ENCODE peak calls at places on chromosomes 12 and 14, in six cellular contexts. M is body of pancreas, Z is DND-41, D is IMR-90, I is cardiac fibroblast, Y is esophagus muscularis mucosa. U is an unnamed sample.

GRCh38 chr12:2679816-2680675 is 114.7 kb upstream of the FKBP4 start:
- DNase-seq in Z (no peak), D (no peak), I (no peak), M (no peak), Y (no peak), U (no peak)

GRCh38 chr12:104886418-104887401 is 71.4 kb downstream of the SLC41A2 start:
- DNase-seq in D (peak; percentile 90), M (no peak), Y (no peak), Z (no peak), I (peak; percentile 77), U (peak; percentile 81)

GRCh38 chr14:50003213-50004021 is 110.5 kb downstream of the ARF6 start:
- DNase-seq in Z (peak; percentile 57), M (peak; percentile 65), Y (peak; percentile 95), I (peak; percentile 70), D (peak; percentile 35), U (peak; percentile 72)

GRCh38 chr12:13566286-13566685 is 369.8 kb downstream of the EMP1 start:
- DNase-seq in I (peak; percentile 13), Y (no peak), M (no peak), D (no peak), Z (no peak), U (peak; percentile 17)

GRCh38 chr14:69636051-69636639 is 24.7 kb downstream of the SUSD6 start:
- DNase-seq in I (no peak), Y (no peak), Z (no peak), D (no peak), M (no peak), U (no peak)

GRCh38 chr12:107219301-107219700 is 126.0 kb upstream of the CRY1 start:
- DNase-seq in I (no peak), Z (no peak), M (no peak), D (no peak), Y (no peak), U (no peak)

GRCh38 chr12:34303091-34303870 is 281.0 kb downstream of the ALG10 start:
- DNase-seq in Y (no peak), Z (no peak), M (no peak), I (no peak), D (no peak), U (no peak)

GRCh38 chr12:65756956-65757511 is 67.2 kb upstream of the HMGA2 start:
- DNase-seq in D (peak; percentile 16), Y (no peak), Z (no peak), M (no peak), I (no peak), U (no peak)

GRCh38 chr12:97612075-97612474 is 149.5 kb downstream of the RMST start:
- DNase-seq in D (no peak), M (no peak), Y (no peak), Z (no peak), I (no peak), U (no peak)

GRCh38 chr12:55718020-55718419 is 2.2 kb upstream of the RDH5 start:
- DNase-seq in M (no peak), Y (no peak), I (peak; percentile 15), D (no peak), Z (no peak), U (no peak)

GRCh38 chr12:71594214-71594948 is 69.3 kb downstream of the ZFC3H1 start:
- DNase-seq in Z (no peak), M (peak; percentile 45), D (no peak), I (peak; percentile 78), Y (no peak), U (no peak)
- TF ChIP-seq CTCF in Z (no peak), M (no peak), D (no peak), I (no peak), Y (no peak), U (no peak)

GRCh38 chr14:100709252-100709955 is 17.3 kb upstream of the DLK1 start:
- DNase-seq in I (no peak), Z (peak; percentile 46), D (peak; percentile 10), M (no peak), Y (no peak), U (no peak)
- TF ChIP-seq CTCF in I (no peak), Z (peak; percentile 65), D (peak; percentile 56), M (peak; percentile 12), Y (peak; percentile 65), U (no peak)

GRCh38 chr14:91140672-91141071 is 26.8 kb downstream of the DGLUCY start:
- DNase-seq in Z (no peak), I (peak; percentile 51), Y (no peak), M (no peak), D (no peak), U (peak; percentile 74)
- TF ChIP-seq CTCF in Z (peak; percentile 37), I (peak; percentile 59), Y (peak; percentile 63), M (peak; percentile 7), D (peak; percentile 42), U (peak; percentile 48)

DNA sequence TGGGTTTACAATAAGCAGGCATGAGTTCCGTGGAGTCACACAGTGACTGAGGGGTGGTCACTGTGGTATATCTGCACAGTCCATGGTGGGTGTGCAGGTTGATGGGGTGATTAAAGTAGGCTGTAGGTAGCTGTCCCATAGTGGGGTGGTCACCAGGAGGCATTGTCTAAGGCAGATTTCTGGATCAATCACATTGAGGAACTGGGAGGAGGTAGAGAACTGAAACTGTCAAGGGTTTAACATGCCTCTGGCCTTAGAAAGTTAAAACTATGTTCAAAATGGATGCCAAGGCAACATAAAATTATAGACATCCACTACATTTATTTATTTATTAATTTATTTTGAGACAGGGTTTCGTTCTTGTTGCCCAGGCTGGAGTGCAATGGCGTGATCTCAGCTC is 8.3 kb downstream of the ADCK1 start:
- DNase-seq in D (no peak), I (no peak), M (no peak), Y (no peak), Z (no peak), U (no peak)
- TF ChIP-seq CTCF in D (no peak), I (no peak), M (no peak), Y (no peak), Z (no peak), U (no peak)

GRCh38 chr12:71010143-71010479 is 89.6 kb upstream of the PTPRR start:
- DNase-seq in Y (no peak), I (no peak), M (no peak), D (no peak), Z (no peak), U (no peak)

GRCh38 chr12:71011261-71011660 is 90.7 kb upstream of the PTPRR start:
- DNase-seq in M (no peak), D (no peak), I (peak; percentile 84), Y (no peak), Z (no peak), U (peak; percentile 54)

GRCh38 chr12:71009414-71010142 is 89.0 kb upstream of the PTPRR start:
- DNase-seq in M (no peak), Z (no peak), Y (no peak), D (no peak), I (no peak), U (no peak)

GRCh38 chr12:71018682-71019081 is 98.1 kb upstream of the PTPRR start:
- DNase-seq in D (no peak), I (no peak), M (no peak), Z (no peak), Y (no peak), U (no peak)

DNA sequence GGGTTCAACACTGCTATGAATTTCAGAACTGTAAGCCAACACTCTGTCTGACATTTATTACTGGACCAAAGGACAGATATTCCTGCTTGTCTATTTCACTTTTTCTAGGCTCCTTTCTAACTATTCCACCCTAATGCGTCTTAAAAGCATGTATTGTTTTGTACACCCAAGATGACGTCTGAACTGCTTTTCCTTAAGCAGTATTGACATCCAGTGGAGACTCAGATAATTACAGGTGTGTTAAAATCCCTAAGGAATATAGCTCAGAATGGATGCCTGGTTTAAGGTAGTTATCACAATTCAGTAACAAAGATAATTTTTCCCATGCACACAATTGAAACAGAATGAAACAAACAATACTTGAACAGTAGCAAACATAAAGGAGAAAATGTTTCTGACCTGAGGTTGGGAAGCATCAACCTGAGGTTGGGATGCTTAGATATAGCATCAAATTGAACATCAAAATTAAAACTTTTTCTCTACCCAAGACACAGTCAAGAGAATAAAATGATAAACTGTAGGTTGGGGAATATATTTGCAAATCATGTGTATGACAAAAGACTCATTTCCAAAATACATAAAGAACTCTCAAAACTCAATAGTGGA is 93.7 kb upstream of the PTPRR start:
- DNase-seq in Y (no peak), M (no peak), Z (no peak), D (peak; percentile 21), I (peak; percentile 87), U (peak; percentile 77)
- TF ChIP-seq CTCF in Y (peak; percentile 24), M (peak; percentile 26), Z (peak; percentile 13), D (peak; percentile 40), I (peak; percentile 55), U (peak; percentile 81)

GRCh38 chr14:25350802-25351201 is 300.9 kb upstream of the STXBP6 start:
- DNase-seq in Y (no peak), I (no peak), D (no peak), Z (no peak), M (no peak), U (no peak)

GRCh38 chr14:25351269-25351668 is 301.3 kb upstream of the STXBP6 start:
- DNase-seq in M (no peak), I (no peak), Z (no peak), D (no peak), Y (no peak), U (no peak)

GRCh38 chr14:25349269-25349668 is 299.3 kb upstream of the STXBP6 start:
- DNase-seq in M (no peak), I (no peak), Y (no peak), D (no peak), Z (no peak), U (no peak)

DNA sequence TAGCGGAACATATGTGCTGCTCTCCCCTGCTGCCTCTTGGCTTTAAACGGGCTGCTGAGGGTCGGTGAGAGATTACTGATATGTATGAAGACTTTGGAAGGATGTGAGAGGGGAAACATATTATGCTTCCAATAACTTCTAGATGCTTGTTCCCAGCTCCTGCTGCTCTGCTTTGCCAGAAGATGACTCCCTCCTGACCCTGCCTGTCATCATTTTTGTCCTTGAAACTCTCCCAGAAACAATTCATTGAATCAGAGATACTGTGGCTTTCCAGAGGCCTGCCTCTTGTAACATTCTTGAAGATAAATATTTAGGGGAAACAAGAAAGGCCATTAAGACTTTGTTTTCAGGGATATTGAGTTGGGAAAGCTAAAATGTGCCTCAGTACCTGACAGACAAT is 300.1 kb upstream of the STXBP6 start:
- DNase-seq in M (no peak), Y (no peak), D (no peak), Z (no peak), I (no peak), U (no peak)
- TF ChIP-seq CTCF in M (no peak), Y (no peak), D (no peak), Z (no peak), I (no peak), U (no peak)